ENCODE peak calls at places on chromosomes 16 and 17, in four cellular contexts. W, T, N and B are unnamed samples.

GRCh38 chr16:85718682-85719081 is 29.9 kb upstream of the GINS2 start:
- DNase-seq in N (no peak), T (peak; percentile 13), W (no peak), B (no peak)

GRCh38 chr16:55421225-55421624 is 57.8 kb upstream of the MMP2 start:
- DNase-seq in N (no peak), W (no peak), T (no peak), B (no peak)

GRCh38 chr17:29241015-29241963 is 5.4 kb upstream of the CRYBA1 start:
- DNase-seq in N (no peak), T (peak; percentile 97), W (peak; percentile 96), B (peak; percentile 97)

GRCh38 chr16:2095918-2096582 is 39.6 kb downstream of the PKD1 start:
- DNase-seq in T (no peak), W (no peak), N (no peak), B (no peak)

GRCh38 chr17:67137860-67138259 is 93.5 kb downstream of the CACNG1 start:
- DNase-seq in W (no peak), N (no peak), T (no peak), B (no peak)

GRCh38 chr16:81520560-81521135 is 76.0 kb downstream of the CMIP start:
- DNase-seq in N (peak; percentile 42), T (no peak), W (no peak), B (no peak)

GRCh38 chr16:28181557-28181914 is 30.2 kb downstream of the XPO6 start:
- DNase-seq in T (peak; percentile 93), N (no peak), W (peak; percentile 95), B (peak; percentile 96)

GRCh38 chr16:52436646-52437645 is 110.0 kb downstream of the TOX3 start:
- DNase-seq in N (no peak), W (no peak), T (no peak), B (no peak)

GRCh38 chr16:81814751-81815428 is 35.8 kb downstream of the PLCG2 start:
- DNase-seq in T (no peak), N (peak; percentile 67), W (no peak), B (no peak)

GRCh38 chr17:76935331-76935730 is 67.1 kb downstream of the MGAT5B start:
- DNase-seq in T (peak; percentile 36), W (peak; percentile 11), N (no peak), B (peak; percentile 30)

GRCh38 chr16:6888536-6888935 is 444.1 kb upstream of the RBFOX1 start:
- DNase-seq in W (no peak), N (no peak), T (no peak), B (no peak)

GRCh38 chr16:15907863-15908478 is 19.6 kb upstream of the CEP20 start:
- DNase-seq in T (peak; percentile 56), W (peak; percentile 24), N (no peak), B (peak; percentile 45)

GRCh38 chr16:30478766-30479478 is 6.4 kb downstream of the ITGAL start:
- DNase-seq in W (no peak), N (no peak), T (no peak), B (no peak)

GRCh38 chr16:86495756-86496261 is 14.5 kb upstream of the FOXF1 start:
- DNase-seq in W (no peak), N (peak; percentile 42), T (no peak), B (no peak)

GRCh38 chr16:8931864-8932263 is 31.8 kb downstream of the USP7 start:
- DNase-seq in W (peak; percentile 79), T (peak; percentile 74), N (no peak), B (peak; percentile 71)

GRCh38 chr16:87416826-87417471 is 24.8 kb downstream of the MAP1LC3B start:
- DNase-seq in W (peak; percentile 73), T (peak; percentile 81), N (no peak), B (peak; percentile 78)

GRCh38 chr16:63527404-63527803 is 1491.2 kb upstream of the CDH8 start:
- DNase-seq in W (no peak), N (no peak), T (no peak), B (no peak)

GRCh38 chr16:84175351-84176081 is 11.3 kb downstream of the TAF1C start:
- DNase-seq in T (peak; percentile 45), W (peak; percentile 44), N (peak; percentile 81), B (peak; percentile 62)
- H3K4me3 ChIP-seq in T (no peak overlapping the region), W (no peak overlapping the region), N (no peak overlapping the region), B (no peak overlapping the region)

GRCh38 chr17:7147772-7148171 is 31.4 kb downstream of the ASGR1 start:
- DNase-seq in N (peak; percentile 3), T (no peak), W (no peak), B (no peak)
- TF ChIP-seq CTCF in N (no peak), T (no peak), W (no peak), B (no peak)

DNA sequence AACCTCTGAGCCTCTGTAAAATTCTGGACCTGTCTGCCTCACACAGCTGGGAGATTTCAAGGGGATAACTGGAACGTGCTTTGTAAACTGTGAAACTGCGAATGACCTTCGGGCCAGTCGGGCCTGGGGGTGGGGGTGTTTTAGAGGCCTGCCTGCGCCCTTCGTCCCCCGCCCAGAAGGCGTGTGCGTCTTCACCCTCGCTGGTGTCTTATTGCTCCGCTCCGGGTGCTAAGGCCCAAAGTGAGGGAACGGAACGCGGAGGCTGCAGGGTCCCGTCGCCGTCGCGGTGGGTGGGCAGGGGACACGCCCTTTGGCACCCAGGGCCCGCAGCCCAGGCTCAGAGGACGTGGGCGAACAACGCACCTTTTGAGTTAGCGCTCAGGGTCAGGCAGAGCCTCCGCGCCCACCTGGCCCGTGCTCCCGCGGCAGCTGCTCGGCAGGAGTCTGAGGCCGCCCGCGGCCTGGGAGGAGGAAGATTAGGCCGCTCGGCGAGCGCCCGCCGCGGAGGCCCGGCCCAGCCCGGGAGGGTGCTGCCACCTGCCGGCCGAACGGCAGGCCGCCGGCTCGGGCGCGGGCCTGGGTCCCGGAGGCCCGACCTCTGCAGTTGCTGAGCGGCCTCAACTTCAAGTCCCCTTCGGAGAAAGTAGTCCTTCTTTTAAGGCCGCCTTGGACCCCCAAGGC is 29.7 kb downstream of the DCAKD start:
- DNase-seq in T (peak; percentile 65), N (peak; percentile 94), W (peak; percentile 58), B (peak; percentile 42)
- H3K4me3 ChIP-seq in T (peak overlapping the region; percentile 52), N (peak overlapping the region; percentile 21), W (peak overlapping the region; percentile 28), B (peak overlapping the region; percentile 33)

DNA sequence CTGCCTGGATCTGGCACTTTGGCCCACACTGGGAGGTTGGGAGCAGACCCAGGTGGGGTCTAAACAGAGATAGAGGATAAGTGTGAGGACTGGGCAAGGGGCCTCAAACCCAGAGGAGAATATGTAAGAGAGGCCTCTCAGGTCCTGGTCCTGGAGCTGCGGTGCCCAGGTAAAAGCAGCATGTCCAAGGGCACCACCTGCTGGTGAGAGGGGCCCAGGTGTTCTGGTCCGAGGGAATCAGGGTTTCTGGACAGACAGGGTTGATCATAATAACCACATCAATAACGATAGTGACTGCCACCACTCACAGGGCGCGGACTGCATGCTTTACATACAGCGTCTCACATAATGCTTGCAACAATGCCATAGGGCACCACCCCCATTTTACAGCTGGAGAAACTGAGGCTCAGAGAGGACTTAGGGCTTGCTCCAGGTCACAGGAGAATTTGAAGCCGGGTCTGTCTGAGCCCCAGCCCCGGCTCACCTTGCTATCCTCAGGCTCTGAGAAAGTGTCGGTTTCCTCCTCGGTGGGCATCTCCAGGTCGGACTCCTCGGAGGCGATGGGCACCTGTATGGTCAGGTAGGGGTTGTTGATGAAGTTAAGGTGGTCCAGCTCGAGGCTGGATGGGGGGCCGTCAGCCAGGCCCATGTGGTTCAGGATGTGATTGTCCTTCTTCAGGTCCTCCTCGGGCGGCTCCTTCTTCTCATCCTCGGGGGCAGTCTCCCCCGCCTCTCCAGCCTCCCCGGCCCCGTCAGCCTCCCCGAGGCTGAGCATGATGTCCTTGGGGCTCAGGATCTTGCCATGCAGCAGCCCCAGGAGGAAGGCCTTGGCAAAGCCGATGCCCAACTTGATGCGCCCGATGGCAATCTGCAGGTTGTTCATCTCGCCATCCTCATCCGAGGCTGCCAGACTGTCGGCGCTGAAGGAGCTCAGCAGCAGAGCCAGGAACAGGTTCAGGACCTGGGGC is 19.1 kb upstream of the CD79B start:
- DNase-seq in N (peak; percentile 87), W (no peak), T (no peak), B (no peak)
- TF ChIP-seq CTCF in N (peak; percentile 69), W (peak; percentile 20), T (peak; percentile 48), B (peak; percentile 15)

GRCh38 chr17:82419471-82419995 is 1.1 kb upstream of the OGFOD3 start:
- DNase-seq in T (no peak), N (no peak), W (no peak), B (no peak)
- H3K4me3 ChIP-seq in T (peak overlapping the region; percentile 82), N (peak overlapping the region; percentile 77), W (peak overlapping the region; percentile 79), B (no peak overlapping the region)

GRCh38 chr17:47941246-47941997 is at the start of gene PNPO:
- DNase-seq in N (peak; percentile 97), W (peak; percentile 98), T (peak; percentile 99), B (peak; percentile 98)
- TF ChIP-seq CTCF in N (peak; percentile 38), W (no peak), T (no peak), B (no peak)

GRCh38 chr16:1077877-1078578 is 5.5 kb downstream of the SSTR5 start:
- DNase-seq in W (no peak), T (no peak), N (no peak), B (no peak)

GRCh38 chr16:1075546-1075945 is 3.0 kb downstream of the SSTR5 start:
- DNase-seq in W (no peak), N (no peak), T (no peak), B (no peak)

GRCh38 chr16:1079341-1079740 is 6.8 kb downstream of the SSTR5 start:
- DNase-seq in T (no peak), W (no peak), N (no peak), B (no peak)

GRCh38 chr16:1078579-1079021 is 6.1 kb downstream of the SSTR5 start:
- DNase-seq in T (peak; percentile 63), N (no peak), W (peak; percentile 62), B (peak; percentile 53)

GRCh38 chr16:1076801-1077576 is 4.4 kb downstream of the SSTR5 start:
- DNase-seq in N (no peak), W (no peak), T (no peak), B (no peak)
- H3K4me3 ChIP-seq in N (no peak overlapping the region), W (no peak overlapping the region), T (no peak overlapping the region), B (no peak overlapping the region)

DNA sequence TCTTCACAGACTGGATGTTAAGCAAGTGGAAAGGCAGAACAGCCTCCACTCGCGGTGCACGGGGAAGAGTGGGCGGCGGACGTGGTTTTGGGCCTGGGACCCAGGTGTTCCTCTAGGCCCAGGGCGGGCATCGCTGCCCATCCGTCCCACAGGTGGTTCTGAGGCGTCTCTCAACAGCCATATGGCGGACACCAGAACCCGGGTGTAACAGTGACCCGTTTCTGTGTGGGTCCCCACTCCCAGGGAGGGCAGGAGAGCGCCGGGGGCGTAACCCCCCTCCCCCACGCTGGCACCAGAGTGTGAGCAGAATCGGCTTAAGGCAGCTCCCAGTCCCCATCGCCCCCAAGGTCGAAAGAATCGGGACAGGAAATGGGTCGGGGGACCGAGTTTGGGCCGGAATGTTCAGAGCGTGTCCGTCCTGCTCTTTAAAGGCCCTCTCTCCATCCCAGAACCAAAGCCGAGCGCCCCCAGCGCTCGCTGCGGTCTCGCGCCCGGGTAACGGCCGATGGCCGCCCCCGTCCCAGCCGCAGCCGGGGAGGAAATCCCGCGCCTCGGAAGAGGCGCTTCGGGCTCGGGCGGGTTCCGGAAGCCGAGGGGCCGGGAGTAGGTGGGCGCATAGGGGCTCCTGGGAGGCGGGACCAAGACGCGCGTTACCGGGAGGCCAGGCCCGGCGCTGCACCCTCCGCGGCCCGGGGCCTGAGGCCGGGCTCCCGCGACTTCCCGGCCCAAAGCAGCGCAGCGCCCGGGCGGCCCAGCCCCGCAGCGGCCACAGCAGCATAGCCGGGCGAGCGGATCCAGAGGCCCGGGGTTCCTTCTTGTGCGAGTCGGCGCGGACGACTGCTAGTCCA is at the start of gene TK2:
- DNase-seq in T (peak; percentile 80), W (peak; percentile 77), N (peak; percentile 92), B (peak; percentile 68)
- TF ChIP-seq CTCF in T (peak; percentile 27), W (peak; percentile 15), N (peak; percentile 31), B (no peak)

GRCh38 chr16:20236890-20237289 is 90.4 kb downstream of the GP2 start:
- DNase-seq in T (no peak), N (no peak), W (no peak), B (no peak)
- H3K4me3 ChIP-seq in T (no peak overlapping the region), N (no peak overlapping the region), W (no peak overlapping the region), B (no peak overlapping the region)